ENCODE peak calls at places on chromosomes 5 and 9, in eight cellular contexts. N is astrocyte, W is endothelial cell of umbilical vein, Y is fibroblast of lung, K is PC-3, F is mammary epithelial cell, J is GM23248, H is neural progenitor cell. G is an unnamed sample.

GRCh38 chr9:22005083-22005699 is 3.9 kb downstream of the CDKN2B start:
- DNase-seq in F (peak), N (peak), K (no peak), Y (peak), H (peak), W (peak), J (no peak), G (no peak)

GRCh38 chr9:134699343-134699740 is 57.7 kb downstream of the COL5A1 start:
- DNase-seq in W (no peak), H (no peak), J (no peak), N (no peak), F (no peak), Y (peak), K (no peak), G (no peak)

GRCh38 chr5:128021411-128021810 is 62.2 kb upstream of the SLC12A2 start:
- DNase-seq in F (no peak), N (peak), W (no peak), Y (peak), J (no peak), H (no peak), K (no peak), G (no peak)

GRCh38 chr5:1779782-1780620 is 19.6 kb downstream of the MRPL36 start:
- DNase-seq in Y (no peak), K (no peak), N (no peak), F (no peak), W (no peak), J (no peak), H (no peak), G (no peak)

GRCh38 chr5:169707714-169708113 is 70.6 kb downstream of the DOCK2 start:
- DNase-seq in N (no peak), F (no peak), K (no peak), Y (peak), J (no peak), W (no peak), H (no peak), G (no peak)

GRCh38 chr5:112968411-112969106 is 8.0 kb upstream of the DCP2 start:
- DNase-seq in N (no peak), H (no peak), W (no peak), F (no peak), K (peak), J (no peak), Y (no peak), G (no peak)

GRCh38 chr9:38022203-38022602 is 46.8 kb downstream of the SHB start:
- DNase-seq in F (no peak), Y (no peak), H (no peak), N (no peak), W (no peak), K (no peak), J (no peak), G (no peak)

GRCh38 chr9:126058631-126059030 is 268.0 kb upstream of the MVB12B start:
- DNase-seq in W (no peak), Y (no peak), J (no peak), F (no peak), H (no peak), K (no peak), N (no peak), G (no peak)

GRCh38 chr5:130198927-130199326 is 294.7 kb downstream of the CHSY3 start:
- DNase-seq in Y (peak), N (peak), F (no peak), W (peak), K (peak), J (peak), H (peak), G (peak)

GRCh38 chr9:132948482-132949050 is 4.2 kb upstream of the TSC1 start:
- DNase-seq in H (no peak), N (no peak), K (no peak), F (no peak), Y (no peak), J (no peak), W (no peak), G (no peak)

GRCh38 chr9:73074176-73074708 is 77.4 kb upstream of the ANXA1 start:
- DNase-seq in W (peak), J (no peak), Y (peak), N (peak), H (no peak), K (peak), F (no peak), G (no peak)

GRCh38 chr9:92522983-92523970 is 12.5 kb downstream of the ECM2 start:
- DNase-seq in K (no peak), N (no peak), W (no peak), Y (no peak), J (no peak), H (no peak), F (no peak), G (no peak)

GRCh38 chr9:69223605-69224004 is 49.5 kb downstream of the TJP2 start:
- DNase-seq in H (peak), W (peak), J (peak), N (peak), K (peak), F (peak), Y (peak), G (peak)

GRCh38 chr5:62589504-62589903 is 10.9 kb downstream of the LRRC70 start:
- DNase-seq in N (no peak), H (no peak), K (peak), J (no peak), W (no peak), Y (no peak), F (no peak), G (no peak)

GRCh38 chr5:93336330-93337110 is 244.5 kb downstream of the NR2F1-AS1 start:
- DNase-seq in H (no peak), Y (no peak), W (no peak), J (peak), N (no peak), K (no peak), F (peak), G (no peak)

GRCh38 chr5:151742870-151743294 is 15.5 kb downstream of the ATOX1 start:
- DNase-seq in F (peak), Y (peak), W (peak), K (peak), J (peak), N (peak), H (peak), G (peak)

GRCh38 chr5:143642791-143643190 is 169.2 kb upstream of the HMHB1 start:
- DNase-seq in Y (peak), N (peak), F (no peak), K (peak), W (no peak), J (peak), H (no peak), G (no peak)

GRCh38 chr5:67515020-67515689 is 318.6 kb upstream of the CD180 start:
- DNase-seq in J (no peak), N (no peak), W (no peak), Y (no peak), K (no peak), F (no peak), H (no peak), G (no peak)

GRCh38 chr9:126514037-126514821 is 99.5 kb upstream of the LMX1B start:
- DNase-seq in N (no peak), W (peak), J (peak), F (peak), K (peak), H (peak), Y (peak), G (peak)

GRCh38 chr5:27316283-27316675 is 277.9 kb upstream of the CDH9 start:
- DNase-seq in K (peak), W (no peak), Y (peak), J (peak), N (peak), F (peak), H (no peak), G (no peak)

GRCh38 chr9:138122676-138123075 is 245.1 kb downstream of the CACNA1B start:
- DNase-seq in N (no peak), J (no peak), H (no peak), K (no peak), Y (no peak), F (no peak), W (no peak), G (no peak)

GRCh38 chr5:147956064-147956841 is 49.9 kb upstream of the C5orf46 start:
- DNase-seq in Y (no peak), W (no peak), J (no peak), H (no peak), F (peak), N (no peak), K (peak), G (no peak)

GRCh38 chr5:78757269-78758053 is 108.9 kb upstream of the LHFPL2 start:
- DNase-seq in K (peak), N (peak), J (peak), Y (peak), H (no peak), W (no peak), F (no peak), G (no peak)

GRCh38 chr5:65209341-65209740 is 272.4 kb downstream of the ADAMTS6 start:
- DNase-seq in K (peak), H (no peak), F (peak), N (peak), Y (peak), W (peak), J (peak), G (no peak)

GRCh38 chr5:132024789-132025402 is 13.4 kb upstream of the ACSL6 start:
- DNase-seq in K (no peak), N (no peak), Y (no peak), J (peak), F (no peak), H (peak), W (no peak), G (no peak)

GRCh38 chr9:28317706-28318210 is 744.5 kb upstream of the C9orf72 start:
- DNase-seq in J (no peak), H (peak), W (no peak), Y (no peak), K (no peak), N (no peak), F (no peak), G (no peak)

GRCh38 chr9:68844623-68845612 is 139.9 kb downstream of the PIP5K1B start:
- DNase-seq in Y (no peak), N (no peak), K (peak), F (no peak), J (peak), H (peak), W (peak), G (peak)

GRCh38 chr9:133714606-133715294 is 23.4 kb downstream of the SARDH start:
- DNase-seq in K (peak), J (no peak), W (no peak), Y (peak), N (peak), H (no peak), F (no peak), G (no peak)

GRCh38 chr9:136014928-136015633 is 53.9 kb upstream of the UBAC1 start:
- DNase-seq in H (no peak), W (no peak), K (no peak), N (no peak), F (no peak), J (no peak), Y (no peak), G (peak)

GRCh38 chr5:78972654-78973428 is 12.3 kb downstream of the ARSB start:
- DNase-seq in W (peak), Y (peak), N (peak), J (peak), K (peak), H (no peak), F (no peak), G (no peak)

GRCh38 chr5:151617841-151618710 is 26.9 kb upstream of the FAT2 start:
- DNase-seq in N (no peak), W (no peak), K (peak), H (no peak), Y (no peak), J (no peak), F (peak), G (no peak)

GRCh38 chr5:73179730-73180129 is 6.7 kb downstream of the TMEM174 start:
- DNase-seq in H (no peak), F (no peak), J (no peak), Y (no peak), W (no peak), N (no peak), K (no peak), G (no peak)

GRCh38 chr9:127698985-127699670 is 7.7 kb upstream of the CFAP157 start:
- DNase-seq in Y (peak), J (peak), F (peak), N (peak), H (peak), K (no peak), W (peak), G (peak)

DNA sequence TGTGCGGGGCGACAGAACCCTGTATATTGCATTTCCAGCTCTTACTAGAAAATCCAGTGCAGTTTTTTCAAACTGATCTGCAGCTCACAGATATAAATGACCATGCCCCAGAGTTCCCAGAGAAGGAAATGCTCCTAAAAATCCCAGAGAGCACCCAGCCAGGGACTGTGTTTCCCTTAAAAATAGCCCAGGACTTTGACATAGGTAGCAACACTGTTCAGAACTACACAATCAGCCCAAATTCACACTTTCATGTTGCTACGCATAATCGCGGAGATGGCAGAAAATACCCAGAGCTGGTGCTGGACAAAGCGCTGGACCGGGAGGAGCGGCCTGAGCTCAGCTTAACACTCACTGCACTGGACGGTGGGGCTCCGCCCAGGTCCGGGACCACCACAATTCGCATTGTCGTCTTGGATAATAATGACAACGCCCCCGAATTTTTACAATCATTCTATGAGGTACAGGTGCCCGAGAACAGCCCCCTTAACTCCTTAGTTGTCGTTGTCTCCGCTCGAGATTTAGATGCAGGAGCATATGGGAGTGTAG is 786 bp downstream of the PCDHB5 start:
- DNase-seq in J (no peak), Y (no peak), N (no peak), K (no peak), W (no peak), F (no peak), H (no peak), G (no peak)
- H3K4me3 ChIP-seq in J (no peak), Y (no peak), N (peak), K (no peak), W (no peak), F (no peak), H (peak), G (no peak)

DNA sequence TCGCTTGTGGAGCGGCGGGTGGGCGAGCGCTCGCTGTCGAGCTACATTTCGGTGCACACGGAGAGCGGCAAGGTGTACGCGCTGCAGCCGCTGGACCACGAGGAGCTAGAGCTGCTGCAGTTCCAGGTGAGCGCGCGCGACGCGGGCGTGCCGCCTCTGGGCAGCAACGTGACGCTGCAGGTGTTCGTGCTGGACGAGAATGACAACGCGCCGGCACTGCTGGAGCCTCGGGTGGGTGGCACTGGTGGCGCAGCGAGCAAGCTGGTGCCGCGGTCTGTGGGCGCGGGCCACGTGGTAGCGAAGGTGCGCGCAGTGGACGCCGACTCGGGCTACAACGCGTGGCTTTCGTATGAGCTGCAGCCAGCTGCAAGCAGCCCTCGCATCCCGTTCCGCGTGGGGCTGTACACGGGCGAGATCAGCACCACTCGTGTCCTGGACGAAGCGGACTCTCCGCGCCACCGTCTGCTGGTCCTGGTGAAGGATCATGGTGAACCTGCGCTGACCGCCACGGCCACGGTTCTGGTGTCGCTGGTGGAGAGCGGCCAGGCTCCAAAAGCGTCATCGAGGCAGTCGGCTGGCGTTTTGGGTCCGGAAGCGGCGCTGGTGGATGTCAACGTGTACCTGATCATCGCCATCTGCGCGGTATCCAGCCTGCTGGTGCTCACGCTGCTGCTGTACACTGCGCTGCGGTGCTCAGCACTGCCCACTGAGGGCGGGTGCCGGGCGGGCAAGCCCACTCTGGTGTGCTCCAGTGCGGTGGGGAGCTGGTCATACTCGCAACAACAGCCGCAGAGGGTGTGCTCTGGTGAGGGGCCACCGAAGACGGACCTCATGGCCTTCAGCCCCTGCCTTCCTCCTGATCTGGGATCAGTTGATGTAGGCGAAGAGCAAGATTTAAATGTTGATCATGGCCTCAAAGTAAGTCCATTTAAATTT is 2.1 kb downstream of the PCDHA8 start:
- DNase-seq in J (no peak), Y (no peak), H (no peak), W (no peak), K (no peak), N (no peak), F (no peak), G (no peak)
- H2AFZ ChIP-seq in J (no peak), Y (no peak), H (no peak), W (no peak), K (no peak), N (no peak), F (no peak), G (no peak)

DNA sequence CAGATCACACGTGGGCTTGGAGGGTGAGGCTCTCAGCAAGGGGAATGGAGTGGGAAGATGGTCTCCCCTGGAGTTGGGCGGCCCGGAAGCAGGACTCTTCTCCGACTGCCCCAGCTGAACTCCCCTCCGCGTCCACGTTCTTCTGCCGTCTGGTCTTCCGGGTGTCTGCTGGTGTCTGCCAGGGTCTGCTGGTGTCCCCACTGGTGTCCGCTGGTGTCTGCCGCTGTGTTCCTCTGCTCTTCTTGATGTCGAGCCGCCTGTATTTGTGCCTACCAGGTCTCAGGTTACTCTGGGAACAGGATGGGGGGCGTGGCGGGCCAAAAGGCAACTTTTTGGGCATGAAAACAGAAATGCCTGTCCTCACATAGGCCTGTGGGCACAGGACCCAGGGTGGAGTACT is 675.5 kb downstream of the SEMA5A start:
- DNase-seq in H (no peak), Y (no peak), F (no peak), J (no peak), K (no peak), W (no peak), N (no peak), G (no peak)
- H3K4me2 ChIP-seq in H (no peak), Y (no peak), F (no peak), J (no peak), K (no peak), W (no peak), N (no peak), G (no peak)

GRCh38 chr9:131416509-131416908 is 22.6 kb downstream of the PRRC2B start:
- DNase-seq in K (no peak), J (no peak), Y (no peak), H (no peak), W (no peak), F (no peak), N (no peak), G (no peak)

GRCh38 chr9:131418143-131419028 is 24.5 kb downstream of the PRRC2B start:
- DNase-seq in F (no peak), W (peak), H (peak), Y (no peak), J (peak), N (no peak), K (no peak), G (no peak)

GRCh38 chr9:131419716-131420115 is 25.8 kb downstream of the PRRC2B start:
- DNase-seq in Y (no peak), K (no peak), N (no peak), J (no peak), F (no peak), H (no peak), W (no peak), G (no peak)

GRCh38 chr9:131419029-131419614 is 25.2 kb downstream of the PRRC2B start:
- DNase-seq in H (no peak), Y (no peak), J (peak), N (no peak), W (no peak), K (no peak), F (no peak), G (no peak)

GRCh38 chr9:131417264-131418142 is 23.6 kb downstream of the PRRC2B start:
- DNase-seq in K (no peak), W (no peak), J (no peak), F (no peak), N (no peak), Y (no peak), H (no peak), G (no peak)
- H3K4me3 ChIP-seq in K (no peak), W (no peak), J (no peak), F (no peak), N (no peak), Y (no peak), H (no peak), G (no peak)

GRCh38 chr5:159951387-159951786 is 35.1 kb downstream of the ADRA1B start:
- DNase-seq in W (no peak), N (no peak), J (no peak), F (no peak), H (peak), Y (peak), K (no peak), G (peak)
- H2AFZ ChIP-seq in W (no peak), N (peak), J (no peak), F (no peak), H (peak), Y (no peak), K (no peak), G (no peak)

DNA sequence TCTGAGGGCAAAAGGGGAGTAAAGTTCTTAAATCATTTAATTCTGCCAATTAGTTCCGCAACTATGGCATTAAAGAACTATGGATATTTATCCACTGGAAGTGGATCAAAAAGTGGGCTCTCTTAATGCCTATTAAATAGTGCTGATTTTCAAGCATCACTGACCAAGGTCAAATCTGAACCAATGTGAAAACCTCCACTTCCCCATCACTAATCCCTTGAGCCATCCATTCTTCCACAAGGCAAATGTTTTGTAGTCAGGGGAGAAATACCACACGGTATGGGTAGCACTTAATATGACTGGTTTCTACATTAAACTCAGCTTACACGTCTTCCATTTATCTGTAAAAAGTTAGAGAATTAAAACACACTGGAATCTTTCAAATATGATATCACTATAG is 57.6 kb downstream of the MLLT3 start:
- DNase-seq in H (no peak), W (no peak), K (no peak), Y (no peak), N (no peak), F (no peak), J (no peak), G (peak)
- H3K4me2 ChIP-seq in H (no peak), W (no peak), K (no peak), Y (no peak), N (no peak), F (no peak), J (no peak), G (peak)

G was measured in Karpas-422.